ENCODE peak calls at places on chromosomes 1 and 21, in ten cellular contexts. M is osteocyte, S is progenitor cell of endocrine pancreas, G is transverse colon, C is neural progenitor cell, V is AG04450, H is B cell, Y is mesothelial cell of epicardium, I is fibroblast of mammary gland, K is fibroblast of pulmonary artery. A is an unnamed sample.

GRCh38 chr21:46294647-46295176 is 8.6 kb downstream of the YBEY start:
- DNase-seq in M (no peak), S (no peak), G (no peak), C (no peak), V (peak), H (no peak), Y (no peak), I (peak), K (peak), A (no peak)

GRCh38 chr1:175968486-175969182 is 225.2 kb upstream of the TNR start:
- DNase-seq in M (no peak), S (no peak), G (no peak), C (no peak), V (no peak), H (no peak), Y (no peak), I (peak), K (no peak), A (no peak)

GRCh38 chr1:201299968-201300367 is 16.7 kb downstream of the PKP1 start:
- DNase-seq in M (no peak), S (no peak), G (peak), C (no peak), V (no peak), H (no peak), Y (no peak), I (peak), K (peak), A (no peak)

GRCh38 chr1:169949139-169949538 is 55.4 kb upstream of the SCYL3 start:
- DNase-seq in M (no peak), S (no peak), G (no peak), C (no peak), V (no peak), H (no peak), Y (no peak), I (peak), K (peak), A (no peak)

GRCh38 chr21:45590726-45591618 is 48.7 kb upstream of the SLC19A1 start:
- DNase-seq in M (no peak), S (no peak), G (peak), C (no peak), V (no peak), H (peak), Y (peak), I (no peak), K (peak), A (peak)

GRCh38 chr1:165563551-165563950 is 19.8 kb downstream of the LRRC52 start:
- DNase-seq in M (no peak), S (no peak), G (no peak), C (no peak), V (no peak), H (no peak), Y (no peak), I (no peak), K (no peak), A (no peak)

GRCh38 chr1:198643827-198644226 is 5.0 kb downstream of the PTPRC start:
- DNase-seq in M (no peak), S (no peak), G (no peak), C (no peak), V (no peak), H (no peak), Y (no peak), I (no peak), K (no peak), A (no peak)

GRCh38 chr1:64675718-64676345 is 69.0 kb upstream of the RAVER2 start:
- DNase-seq in M (no peak), S (no peak), G (no peak), C (peak), V (no peak), H (no peak), Y (no peak), I (peak), K (peak), A (no peak)

GRCh38 chr1:109398343-109399225 is 866 bp upstream of the SORT1 start:
- DNase-seq in M (no peak), S (no peak), G (no peak), C (peak), V (no peak), H (no peak), Y (no peak), I (no peak), K (no peak), A (no peak)

GRCh38 chr1:204463125-204464060 is 31.2 kb downstream of the PIK3C2B start:
- DNase-seq in M (no peak), S (no peak), G (no peak), C (no peak), V (no peak), H (no peak), Y (no peak), I (peak), K (no peak), A (no peak)

GRCh38 chr21:34704119-34704518 is 35.3 kb downstream of the CLIC6 start:
- DNase-seq in M (no peak), S (no peak), G (no peak), C (no peak), V (no peak), H (no peak), Y (no peak), I (peak), K (peak), A (no peak)

GRCh38 chr1:89941110-89941770 is 53.7 kb upstream of the ZNF326 start:
- DNase-seq in M (no peak), S (no peak), G (no peak), C (peak), V (no peak), H (no peak), Y (no peak), I (no peak), K (no peak), A (no peak)

GRCh38 chr1:89939693-89940438 is 55.0 kb upstream of the ZNF326 start:
- DNase-seq in M (no peak), S (no peak), G (no peak), C (peak), V (no peak), H (no peak), Y (no peak), I (no peak), K (no peak), A (no peak)

GRCh38 chr1:89936694-89937093 is 58.2 kb upstream of the ZNF326 start:
- DNase-seq in M (no peak), S (no peak), G (no peak), C (no peak), V (no peak), H (no peak), Y (no peak), I (no peak), K (no peak), A (no peak)

GRCh38 chr1:89939059-89939570 is 55.8 kb upstream of the ZNF326 start:
- DNase-seq in M (no peak), S (no peak), G (no peak), C (peak), V (no peak), H (no peak), Y (no peak), I (no peak), K (no peak), A (no peak)

GRCh38 chr1:89938171-89939055 is 56.5 kb upstream of the ZNF326 start:
- DNase-seq in M (no peak), S (no peak), G (no peak), C (no peak), V (no peak), H (no peak), Y (no peak), I (peak), K (peak), A (no peak)
- TF ChIP-seq CTCF in M (no peak), S (no peak), G (no peak), C (no peak), V (no peak), H (no peak), Y (no peak), I (no peak), K (no peak), A (no peak)

DNA sequence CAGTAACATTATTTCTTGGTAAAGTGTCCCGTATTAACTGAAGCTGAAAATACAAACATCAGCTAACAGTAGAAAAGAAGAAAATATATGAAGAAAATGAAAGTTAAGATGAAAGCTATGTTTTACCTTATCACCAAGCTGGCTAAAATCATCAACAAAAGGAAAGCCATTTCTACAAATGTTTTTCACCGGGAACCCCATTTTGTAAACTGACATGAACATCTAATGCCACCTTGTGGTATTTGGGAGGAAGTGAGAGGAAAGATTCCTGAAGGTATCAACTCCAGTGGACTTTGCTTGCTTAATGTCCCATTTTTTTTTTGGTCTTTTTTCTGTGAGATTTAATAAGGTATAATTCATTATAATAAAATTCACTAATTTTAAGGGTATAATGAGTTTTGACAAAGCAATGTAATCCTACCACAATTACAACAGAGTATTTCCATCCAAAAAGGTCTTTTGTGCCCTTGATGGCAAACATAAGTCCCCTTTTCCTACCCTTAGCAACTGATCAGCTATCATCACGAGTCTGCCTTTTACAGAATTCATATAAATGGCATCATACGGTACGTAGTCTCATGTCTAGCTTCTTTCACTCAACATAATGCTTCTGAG is 7.7 kb downstream of the SDHB start:
- DNase-seq in M (no peak), S (no peak), G (no peak), C (peak), V (peak), H (no peak), Y (no peak), I (peak), K (peak), A (no peak)
- TF ChIP-seq CTCF in M (peak), S (peak), G (peak), C (peak), V (peak), H (peak), Y (peak), I (peak), K (peak), A (peak)

DNA sequence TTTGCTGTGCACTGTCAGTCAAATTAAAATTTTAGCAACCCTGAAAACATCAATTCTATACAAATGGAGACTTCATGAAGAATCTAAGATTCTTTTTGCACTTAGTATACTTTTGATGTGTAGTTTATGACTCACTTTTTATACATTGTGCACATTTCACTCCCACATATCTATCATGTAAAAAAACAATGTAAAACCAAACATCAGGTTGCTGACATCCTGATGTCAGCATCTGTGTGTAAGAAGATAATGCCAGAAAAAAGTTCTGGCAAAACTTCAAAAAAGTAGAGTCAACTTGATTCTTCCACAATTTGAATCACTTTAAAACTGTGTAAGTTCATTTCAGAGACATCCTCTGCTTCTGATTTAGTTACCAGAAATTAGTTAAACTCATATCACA is 115.7 kb downstream of the CENPF start:
- DNase-seq in M (no peak), S (no peak), G (no peak), C (no peak), V (peak), H (no peak), Y (no peak), I (peak), K (peak), A (no peak)
- TF ChIP-seq CTCF in M (no peak), S (no peak), G (no peak), C (no peak), V (no peak), H (no peak), Y (no peak), I (no peak), K (no peak), A (no peak)

DNA sequence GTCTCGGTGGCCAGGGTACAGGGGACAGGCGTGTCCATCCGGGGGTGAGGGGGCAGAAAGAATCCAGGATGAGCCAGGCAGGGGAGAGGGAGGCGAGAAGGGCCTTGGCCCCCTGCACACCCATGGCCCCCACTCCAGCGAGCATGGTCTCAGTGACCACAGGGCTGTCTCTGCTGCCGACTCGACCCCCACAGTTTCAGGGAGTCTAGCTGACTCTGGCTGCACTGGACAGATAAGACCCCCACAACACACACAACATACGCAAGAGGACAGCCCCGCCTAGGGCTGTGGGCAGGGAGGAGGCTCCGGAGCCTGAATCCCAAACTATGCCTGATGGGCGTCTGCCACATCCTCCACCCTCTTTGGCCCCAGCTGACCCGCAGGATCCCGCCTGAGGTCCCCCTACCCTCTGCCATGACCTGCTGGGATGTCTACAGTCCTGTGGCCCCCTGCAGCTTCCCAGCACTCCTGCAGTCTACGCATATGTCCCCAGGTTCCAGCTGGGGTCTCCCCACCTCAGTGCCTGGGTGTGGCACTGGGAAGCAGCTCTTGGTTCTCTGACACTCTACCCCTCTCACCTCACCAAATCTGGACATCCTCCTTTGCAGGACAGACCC is 22.0 kb downstream of the WNT9A start:
- DNase-seq in M (no peak), S (no peak), G (no peak), C (no peak), V (no peak), H (no peak), Y (no peak), I (no peak), K (no peak), A (no peak)
- TF ChIP-seq CTCF in M (no peak), S (no peak), G (no peak), C (no peak), V (no peak), H (no peak), Y (no peak), I (no peak), K (no peak), A (no peak)

DNA sequence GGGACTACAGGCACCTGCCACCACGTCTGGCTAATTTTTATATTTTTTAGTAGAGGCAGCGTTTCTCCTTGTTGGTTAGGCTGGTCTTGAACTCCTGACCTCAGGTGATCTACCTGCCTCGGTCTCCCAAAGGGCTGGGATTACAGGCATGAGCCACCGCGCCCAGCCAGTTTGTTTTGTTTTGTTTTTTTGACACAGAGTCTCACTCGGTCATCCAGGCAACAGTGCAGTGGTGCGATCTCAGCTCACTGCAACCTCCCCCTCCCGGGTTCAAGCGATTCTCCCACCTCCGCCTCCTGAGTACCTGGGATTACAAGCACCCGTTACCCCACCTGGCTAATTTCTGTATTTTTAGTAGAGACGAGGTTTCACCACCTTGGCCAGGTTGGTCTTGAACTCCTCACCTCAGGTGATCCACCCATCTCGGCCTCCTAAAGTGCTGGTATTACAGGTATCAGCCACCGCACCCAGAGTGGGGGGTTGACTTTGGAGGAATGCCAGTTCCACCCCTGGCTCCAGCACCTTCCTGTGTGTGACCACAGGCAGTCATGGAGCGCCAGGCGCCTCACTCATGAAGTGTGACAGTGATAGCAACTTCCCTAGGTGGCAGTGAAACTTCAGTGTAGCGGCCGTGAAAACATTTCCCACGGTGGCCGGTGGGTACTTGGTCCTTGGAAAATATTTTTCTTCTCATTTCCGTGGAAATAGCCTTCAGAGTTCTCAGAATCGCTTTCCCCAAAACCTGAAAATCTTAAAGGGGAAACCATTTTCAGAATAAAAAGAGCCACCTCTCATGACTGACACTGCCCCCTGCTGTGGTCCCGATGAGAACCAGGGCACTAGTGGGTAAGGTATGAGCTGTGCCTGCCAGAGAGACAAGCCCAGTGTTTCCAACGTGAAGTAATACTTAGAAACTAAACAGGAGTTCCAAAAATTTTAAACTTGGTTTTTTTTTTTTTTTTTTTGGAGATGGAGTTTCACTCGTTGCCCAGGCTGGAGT is 48.6 kb downstream of the WDR4 start:
- DNase-seq in M (peak), S (no peak), G (no peak), C (no peak), V (no peak), H (no peak), Y (peak), I (no peak), K (no peak), A (no peak)
- TF ChIP-seq CTCF in M (no peak), S (no peak), G (no peak), C (no peak), V (no peak), H (peak), Y (no peak), I (peak), K (no peak), A (no peak)

DNA sequence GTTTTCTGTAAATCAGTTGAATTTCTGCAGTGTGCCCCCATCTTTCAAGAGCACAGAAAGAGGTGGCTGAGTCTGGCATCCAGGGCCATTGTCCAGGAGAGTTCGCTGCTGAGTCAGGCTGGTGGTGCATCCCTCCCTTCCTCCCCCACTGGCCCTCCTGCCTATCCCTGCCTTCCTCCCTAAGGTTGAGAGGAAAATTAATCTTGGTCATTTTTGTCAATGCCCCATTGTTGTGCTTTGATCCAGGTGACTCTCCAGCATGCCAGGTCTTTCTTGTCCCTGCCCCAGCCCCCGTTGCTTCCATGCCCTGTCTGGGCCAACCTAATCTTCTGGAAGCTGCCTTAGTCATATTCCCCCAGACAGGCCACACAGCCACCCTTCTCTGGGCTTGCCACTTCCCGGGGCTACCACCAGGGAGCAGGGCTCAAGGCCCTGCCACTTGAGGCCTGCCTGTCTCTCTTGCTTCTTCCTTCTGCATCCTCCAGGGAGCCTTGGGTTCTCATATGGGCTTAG is 26.6 kb downstream of the PROK1 start:
- DNase-seq in M (no peak), S (no peak), G (no peak), C (peak), V (no peak), H (no peak), Y (no peak), I (no peak), K (no peak), A (no peak)
- TF ChIP-seq CTCF in M (no peak), S (peak), G (no peak), C (peak), V (no peak), H (no peak), Y (no peak), I (no peak), K (peak), A (no peak)

A was measured in CD4-positive, alpha-beta T cell.